ENCODE peak calls at places on chromosomes 4 and X, in five cellular contexts. P is stimulated activated naive CD8-positive, alpha-beta T cell treated with anti-CD3 and anti-CD28 coated beads, Interleukin-15, amount 100 ng/mL, for 72 hours; U is left cardiac atrium; J is A549; Y is omental fat pad. N is an unnamed sample.

GRCh38 chr4:126242679-126243390 is 928.1 kb downstream of the FAT4 start:
- ATAC-seq in P (no peak), U (peak), J (no peak), Y (no peak), N (peak)

GRCh38 chr4:15766821-15767220 is 11.3 kb upstream of the CD38 start:
- ATAC-seq in P (no peak), U (no peak), J (no peak), Y (no peak), N (no peak)

GRCh38 chr4:113469023-113469390 is 292.5 kb downstream of the CAMK2D start:
- ATAC-seq in P (no peak), U (no peak), J (no peak), Y (no peak), N (no peak)

GRCh38 chr4:90715242-90715641 is 588.0 kb downstream of the CCSER1 start:
- ATAC-seq in P (no peak), U (no peak), J (no peak), Y (no peak), N (no peak)

GRCh38 chrX:77640702-77641101 is 145.3 kb downstream of the ATRX start:
- ATAC-seq in P (peak), U (no peak), J (no peak), Y (no peak), N (no peak)

GRCh38 chrX:136168929-136169735 is 21.8 kb downstream of the FHL1 start:
- ATAC-seq in P (no peak), U (peak), J (no peak), Y (peak), N (peak)

GRCh38 chr4:188680004-188680666 is 540.9 kb downstream of the TRIML1 start:
- ATAC-seq in P (no peak), U (no peak), J (no peak), Y (no peak), N (no peak)

GRCh38 chrX:38563006-38563405 is 1.7 kb downstream of the TSPAN7 start:
- ATAC-seq in P (no peak), U (no peak), J (no peak), Y (no peak), N (no peak)

GRCh38 chr4:78846258-78846657 is 70.1 kb downstream of the BMP2K start:
- ATAC-seq in P (no peak), U (no peak), J (no peak), Y (no peak), N (no peak)

GRCh38 chr4:76905521-76905920 is 7.6 kb upstream of the SOWAHB start:
- ATAC-seq in P (no peak), U (no peak), J (no peak), Y (no peak), N (no peak)

GRCh38 chrX:39152106-39152649 is 350.9 kb downstream of the MID1IP1 start:
- ATAC-seq in P (no peak), U (no peak), J (no peak), Y (no peak), N (no peak)

GRCh38 chrX:18677140-18677834 is 5.4 kb upstream of the RS1 start:
- ATAC-seq in P (no peak), U (no peak), J (no peak), Y (no peak), N (no peak)

GRCh38 chr4:158938462-158939044 is 164.3 kb upstream of the RAPGEF2 start:
- ATAC-seq in P (no peak), U (no peak), J (no peak), Y (no peak), N (no peak)

GRCh38 chrX:13248867-13249521 is 70.9 kb downstream of the ATXN3L start:
- ATAC-seq in P (no peak), U (no peak), J (no peak), Y (no peak), N (no peak)